ENCODE peak calls at places on chromosome 10, in nine cellular contexts. One of them, this sample, is unnamed.

GRCh38 chr10:101658910-101659309 is 36.1 kb downstream of the FBXW4 start:
- DNase-seq in PC-9: no peak
- DNase-seq in thyroid gland: no peak
- DNase-seq in heart right ventricle: no peak
- DNase-seq in AG04450: no peak
- DNase-seq in sigmoid colon: no peak
- DNase-seq in cardiac fibroblast: no peak
- DNase-seq in lower leg skin: no peak
- DNase-seq in AG04449: no peak
- DNase-seq in this sample: no peak

GRCh38 chr10:5975641-5976473 is 1.5 kb downstream of the IL15RA start:
- DNase-seq in PC-9: no peak
- DNase-seq in thyroid gland: peak; percentile 15
- DNase-seq in heart right ventricle: peak; percentile 39
- DNase-seq in AG04450: no peak
- DNase-seq in sigmoid colon: peak; percentile 85
- DNase-seq in cardiac fibroblast: peak; percentile 15
- DNase-seq in lower leg skin: peak; percentile 90
- DNase-seq in AG04449: no peak
- DNase-seq in this sample: no peak

GRCh38 chr10:129048513-129048912 is 418.5 kb upstream of the MGMT start:
- DNase-seq in PC-9: no peak
- DNase-seq in thyroid gland: no peak
- DNase-seq in heart right ventricle: no peak
- DNase-seq in AG04450: no peak
- DNase-seq in sigmoid colon: no peak
- DNase-seq in cardiac fibroblast: no peak
- DNase-seq in lower leg skin: no peak
- DNase-seq in AG04449: no peak
- DNase-seq in this sample: no peak

GRCh38 chr10:132363921-132364593 is 32.1 kb downstream of the LRRC27 start:
- DNase-seq in PC-9: no peak
- DNase-seq in thyroid gland: no peak
- DNase-seq in heart right ventricle: no peak
- DNase-seq in AG04450: peak; percentile 38
- DNase-seq in sigmoid colon: peak; percentile 64
- DNase-seq in cardiac fibroblast: peak; percentile 31
- DNase-seq in lower leg skin: peak; percentile 84
- DNase-seq in AG04449: peak; percentile 45
- DNase-seq in this sample: peak; percentile 23

GRCh38 chr10:44956176-44956575 is 3.4 kb upstream of the RASSF4 start:
- DNase-seq in PC-9: no peak
- DNase-seq in thyroid gland: no peak
- DNase-seq in heart right ventricle: peak; percentile 2
- DNase-seq in AG04450: no peak
- DNase-seq in sigmoid colon: peak; percentile 34
- DNase-seq in cardiac fibroblast: no peak
- DNase-seq in lower leg skin: peak; percentile 76
- DNase-seq in AG04449: no peak
- DNase-seq in this sample: no peak

GRCh38 chr10:62584216-62584615 is 210.0 kb downstream of the ZNF365 start:
- DNase-seq in PC-9: no peak
- DNase-seq in thyroid gland: no peak
- DNase-seq in heart right ventricle: no peak
- DNase-seq in AG04450: peak; percentile 90
- DNase-seq in sigmoid colon: no peak
- DNase-seq in cardiac fibroblast: peak; percentile 92
- DNase-seq in lower leg skin: no peak
- DNase-seq in AG04449: peak; percentile 99
- DNase-seq in this sample: peak; percentile 96

GRCh38 chr10:43160067-43160918 is 22.0 kb downstream of the CSGALNACT2 start:
- DNase-seq in PC-9: no peak
- DNase-seq in thyroid gland: no peak
- DNase-seq in heart right ventricle: no peak
- DNase-seq in AG04450: no peak
- DNase-seq in sigmoid colon: no peak
- DNase-seq in cardiac fibroblast: peak; percentile 90
- DNase-seq in lower leg skin: no peak
- DNase-seq in AG04449: no peak
- DNase-seq in this sample: peak; percentile 48

GRCh38 chr10:35416628-35417625 is 80.6 kb downstream of the CCNY start:
- DNase-seq in PC-9: no peak
- DNase-seq in thyroid gland: no peak
- DNase-seq in heart right ventricle: no peak
- DNase-seq in AG04450: no peak
- DNase-seq in sigmoid colon: peak; percentile 52
- DNase-seq in cardiac fibroblast: no peak
- DNase-seq in lower leg skin: no peak
- DNase-seq in AG04449: no peak
- DNase-seq in this sample: no peak

GRCh38 chr10:101291254-101292193 is 62.3 kb upstream of the LBX1 start:
- DNase-seq in PC-9: no peak
- DNase-seq in thyroid gland: peak; percentile 38
- DNase-seq in heart right ventricle: peak; percentile 59
- DNase-seq in AG04450: no peak
- DNase-seq in sigmoid colon: no peak
- DNase-seq in cardiac fibroblast: peak; percentile 16
- DNase-seq in lower leg skin: no peak
- DNase-seq in AG04449: no peak
- DNase-seq in this sample: no peak

GRCh38 chr10:61325183-61325582 is 128.0 kb downstream of the TMEM26 start:
- DNase-seq in PC-9: no peak
- DNase-seq in thyroid gland: no peak
- DNase-seq in heart right ventricle: no peak
- DNase-seq in AG04450: no peak
- DNase-seq in sigmoid colon: no peak
- DNase-seq in cardiac fibroblast: no peak
- DNase-seq in lower leg skin: no peak
- DNase-seq in AG04449: no peak
- DNase-seq in this sample: no peak

GRCh38 chr10:90592903-90593302 is 264.9 kb downstream of the HTR7 start:
- DNase-seq in PC-9: peak; percentile 63
- DNase-seq in thyroid gland: peak; percentile 9
- DNase-seq in heart right ventricle: peak; percentile 24
- DNase-seq in AG04450: peak; percentile 51
- DNase-seq in sigmoid colon: no peak
- DNase-seq in cardiac fibroblast: peak; percentile 77
- DNase-seq in lower leg skin: peak; percentile 83
- DNase-seq in AG04449: no peak
- DNase-seq in this sample: no peak
- TF ChIP-seq CTCF in PC-9: peak; percentile 62
- TF ChIP-seq CTCF in thyroid gland: no peak
- TF ChIP-seq CTCF in heart right ventricle: peak; percentile 21
- TF ChIP-seq CTCF in AG04450: peak; percentile 78
- TF ChIP-seq CTCF in sigmoid colon: no peak
- TF ChIP-seq CTCF in cardiac fibroblast: peak; percentile 80
- TF ChIP-seq CTCF in lower leg skin: no peak
- TF ChIP-seq CTCF in AG04449: peak; percentile 69
- TF ChIP-seq CTCF in this sample: peak; percentile 24

DNA sequence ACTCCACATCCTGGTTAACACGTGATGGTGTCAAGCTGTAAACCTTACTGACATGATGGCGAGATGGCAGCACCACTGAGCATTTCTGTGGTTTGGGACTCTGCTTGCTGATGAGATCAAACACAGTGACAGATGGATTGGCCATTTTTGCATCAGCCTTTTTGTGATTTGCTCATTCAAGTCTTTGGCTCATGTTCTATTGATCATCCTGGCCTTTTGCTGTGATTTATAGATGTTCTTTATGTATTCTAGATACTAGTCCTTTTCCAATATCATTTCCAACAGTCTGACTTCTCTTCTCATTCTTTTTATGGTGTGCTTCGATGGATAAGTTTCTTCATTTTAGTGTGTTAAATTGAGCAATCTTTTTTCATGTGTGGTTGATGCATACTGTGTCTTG is 24.7 kb upstream of the DIP2C start:
- DNase-seq in PC-9: no peak
- DNase-seq in thyroid gland: no peak
- DNase-seq in heart right ventricle: no peak
- DNase-seq in AG04450: no peak
- DNase-seq in sigmoid colon: no peak
- DNase-seq in cardiac fibroblast: no peak
- DNase-seq in lower leg skin: no peak
- DNase-seq in AG04449: no peak
- DNase-seq in this sample: no peak
- H3K4me3 ChIP-seq in PC-9: no peak overlapping the region
- H3K4me3 ChIP-seq in thyroid gland: no peak overlapping the region
- H3K4me3 ChIP-seq in heart right ventricle: no peak overlapping the region
- H3K4me3 ChIP-seq in AG04450: no peak overlapping the region
- H3K4me3 ChIP-seq in sigmoid colon: no peak overlapping the region
- H3K4me3 ChIP-seq in cardiac fibroblast: no peak overlapping the region
- H3K4me3 ChIP-seq in lower leg skin: no peak overlapping the region
- H3K4me3 ChIP-seq in AG04449: no peak overlapping the region
- H3K4me3 ChIP-seq in this sample: no peak overlapping the region

GRCh38 chr10:124461642-124462347 is at the start of gene LHPP:
- DNase-seq in PC-9: peak; percentile 71
- DNase-seq in thyroid gland: peak; percentile 88
- DNase-seq in heart right ventricle: peak; percentile 80
- DNase-seq in AG04450: peak; percentile 3
- DNase-seq in sigmoid colon: peak; percentile 89
- DNase-seq in cardiac fibroblast: peak; percentile 76
- DNase-seq in lower leg skin: peak; percentile 96
- DNase-seq in AG04449: no peak
- DNase-seq in this sample: peak; percentile 16
- TF ChIP-seq CTCF in PC-9: peak; percentile 8
- TF ChIP-seq CTCF in thyroid gland: peak; percentile 54
- TF ChIP-seq CTCF in heart right ventricle: peak; percentile 47
- TF ChIP-seq CTCF in AG04450: no peak
- TF ChIP-seq CTCF in sigmoid colon: no peak
- TF ChIP-seq CTCF in cardiac fibroblast: no peak
- TF ChIP-seq CTCF in lower leg skin: no peak
- TF ChIP-seq CTCF in AG04449: no peak
- TF ChIP-seq CTCF in this sample: no peak

DNA sequence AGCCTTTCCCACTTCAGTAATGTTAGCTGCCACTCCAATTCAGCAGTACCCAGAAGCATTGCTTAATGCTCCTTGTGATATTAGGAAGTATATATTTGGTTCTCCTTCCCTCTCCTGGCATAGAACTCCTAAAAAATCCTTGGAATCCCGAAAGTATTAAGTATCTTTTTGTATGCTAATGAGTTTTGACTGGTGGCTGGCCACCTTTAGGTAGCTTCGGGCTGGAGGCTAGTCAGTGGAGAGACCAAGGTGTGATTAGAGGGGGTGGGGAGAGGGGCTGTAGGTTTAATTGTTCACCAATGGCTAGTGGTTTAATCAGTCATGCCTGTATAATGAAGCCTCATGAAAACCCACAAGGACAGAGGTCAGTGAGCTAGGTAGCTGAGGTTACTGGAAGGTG is 12.2 kb downstream of the COMTD1 start:
- DNase-seq in PC-9: no peak
- DNase-seq in thyroid gland: no peak
- DNase-seq in heart right ventricle: no peak
- DNase-seq in AG04450: no peak
- DNase-seq in sigmoid colon: peak; percentile 4
- DNase-seq in cardiac fibroblast: no peak
- DNase-seq in lower leg skin: peak; percentile 31
- DNase-seq in AG04449: no peak
- DNase-seq in this sample: no peak
- H3K4me3 ChIP-seq in PC-9: peak overlapping the region; percentile 16
- H3K4me3 ChIP-seq in thyroid gland: no peak overlapping the region
- H3K4me3 ChIP-seq in heart right ventricle: no peak overlapping the region
- H3K4me3 ChIP-seq in AG04450: no peak overlapping the region
- H3K4me3 ChIP-seq in sigmoid colon: no peak overlapping the region
- H3K4me3 ChIP-seq in cardiac fibroblast: no peak overlapping the region
- H3K4me3 ChIP-seq in lower leg skin: no peak overlapping the region
- H3K4me3 ChIP-seq in AG04449: no peak overlapping the region
- H3K4me3 ChIP-seq in this sample: no peak overlapping the region

GRCh38 chr10:123642697-123643096 is 23.5 kb upstream of the GPR26 start:
- DNase-seq in PC-9: no peak
- DNase-seq in thyroid gland: no peak
- DNase-seq in heart right ventricle: no peak
- DNase-seq in AG04450: no peak
- DNase-seq in sigmoid colon: no peak
- DNase-seq in cardiac fibroblast: no peak
- DNase-seq in lower leg skin: no peak
- DNase-seq in AG04449: no peak
- DNase-seq in this sample: no peak
- TF ChIP-seq CTCF in PC-9: no peak
- TF ChIP-seq CTCF in thyroid gland: no peak
- TF ChIP-seq CTCF in heart right ventricle: no peak
- TF ChIP-seq CTCF in AG04450: no peak
- TF ChIP-seq CTCF in sigmoid colon: no peak
- TF ChIP-seq CTCF in cardiac fibroblast: no peak
- TF ChIP-seq CTCF in lower leg skin: no peak
- TF ChIP-seq CTCF in AG04449: no peak
- TF ChIP-seq CTCF in this sample: no peak